ENCODE peak calls at places on chromosomes 3 and 15, in seven cellular contexts. A is lung, D is fibroblast of mammary gland, Z is AG04449, C is lower leg skin, Y is heart right ventricle, N is type B pancreatic cell. T is an unnamed sample.

GRCh38 chr3:57079221-57079831 is 18.9 kb downstream of the SPATA12 start:
- DNase-seq in D (no peak), Z (no peak), N (peak; percentile 71), C (peak; percentile 91), A (peak; percentile 30), Y (peak; percentile 19), T (no peak)

GRCh38 chr3:50140990-50141389 is 14.1 kb upstream of the SEMA3F start:
- DNase-seq in A (no peak), D (no peak), N (no peak), Y (no peak), Z (no peak), C (no peak), T (no peak)

GRCh38 chr3:70076394-70076793 is 76.9 kb downstream of the SAMMSON start:
- DNase-seq in D (no peak), C (no peak), Y (no peak), Z (no peak), A (no peak), N (no peak), T (no peak)

GRCh38 chr15:63218114-63218808 is 28.9 kb downstream of the RAB8B start:
- DNase-seq in D (peak; percentile 83), N (no peak), A (no peak), C (no peak), Z (no peak), Y (no peak), T (no peak)

GRCh38 chr15:96322401-96323249 is 7.9 kb upstream of the NR2F2 start:
- DNase-seq in N (peak; percentile 77), Y (peak; percentile 32), Z (no peak), A (no peak), D (peak; percentile 43), C (peak; percentile 85), T (no peak)

GRCh38 chr3:72487078-72487765 is 361.0 kb downstream of the SHQ1 start:
- DNase-seq in A (peak; percentile 84), D (peak; percentile 82), C (peak; percentile 96), N (no peak), Z (peak; percentile 60), Y (peak; percentile 26), T (no peak)

GRCh38 chr3:46372492-46373359 is 2.0 kb downstream of the CCR5 start:
- DNase-seq in C (no peak), A (no peak), Y (no peak), N (no peak), Z (no peak), D (peak; percentile 37), T (no peak)

GRCh38 chr3:63960048-63960711 is 48.0 kb upstream of the SCAANT1 start:
- DNase-seq in A (no peak), D (peak; percentile 81), C (no peak), N (no peak), Y (no peak), Z (no peak), T (no peak)

GRCh38 chr3:183868804-183869203 is 15.9 kb downstream of the PARL start:
- DNase-seq in A (no peak), N (no peak), Y (no peak), D (no peak), Z (no peak), C (no peak), T (no peak)

GRCh38 chr3:105752791-105753415 is 115.9 kb downstream of the CBLB start:
- DNase-seq in C (no peak), D (no peak), A (no peak), Z (no peak), Y (no peak), N (no peak), T (no peak)

GRCh38 chr3:142117052-142117451 is 32.3 kb downstream of the TFDP2 start:
- DNase-seq in Y (no peak), N (no peak), A (no peak), D (no peak), C (no peak), Z (no peak), T (no peak)

DNA sequence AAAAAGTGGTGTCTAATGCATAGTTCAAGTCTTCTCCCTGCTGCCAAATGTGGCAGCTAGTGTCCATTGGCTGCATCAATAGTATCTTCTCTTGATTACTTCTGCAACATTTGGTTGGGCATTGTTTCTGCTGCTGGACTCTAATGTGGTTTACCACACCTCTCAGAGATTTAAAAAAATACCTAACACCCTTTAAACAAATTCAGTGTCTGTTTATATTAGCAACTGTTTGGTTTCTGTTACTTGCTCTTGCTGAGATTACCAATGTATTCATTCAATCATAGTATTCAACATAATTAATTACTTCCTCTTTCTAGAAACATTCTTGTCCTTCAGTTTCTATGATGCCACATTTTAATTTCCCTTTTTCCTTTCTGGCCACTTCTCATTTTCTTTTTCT is 20.3 kb upstream of the NECTIN3 start:
- DNase-seq in N (no peak), Z (no peak), C (no peak), Y (no peak), A (no peak), D (no peak), T (no peak)
- TF ChIP-seq CTCF in N (no peak), Z (no peak), C (no peak), Y (no peak), A (no peak), D (no peak), T (no peak)

GRCh38 chr3:109018828-109019227 is 65.1 kb upstream of the GUCA1C start:
- DNase-seq in Z (no peak), Y (no peak), D (no peak), N (no peak), A (no peak), C (no peak), T (no peak)
- TF ChIP-seq CTCF in Z (no peak), Y (no peak), D (no peak), N (no peak), A (no peak), C (no peak), T (no peak)

GRCh38 chr15:31390777-31391486 is 64.3 kb downstream of the KLF13 start:
- DNase-seq in C (peak; percentile 82), A (peak; percentile 25), N (no peak), D (no peak), Z (no peak), Y (no peak), T (no peak)

GRCh38 chr15:31390029-31390428 is 63.4 kb downstream of the KLF13 start:
- DNase-seq in N (no peak), D (no peak), Y (no peak), A (peak; percentile 18), Z (no peak), C (peak; percentile 36), T (no peak)

GRCh38 chr15:31391687-31392671 is 65.3 kb downstream of the KLF13 start:
- DNase-seq in N (peak; percentile 73), A (peak; percentile 83), Y (peak; percentile 87), C (peak; percentile 99), Z (no peak), D (peak; percentile 66), T (peak; percentile 70)

GRCh38 chr15:31393441-31394091 is 66.9 kb downstream of the KLF13 start:
- DNase-seq in D (no peak), N (no peak), C (peak; percentile 88), Y (no peak), Z (no peak), A (no peak), T (no peak)

GRCh38 chr15:31392761-31393401 is 66.2 kb downstream of the KLF13 start:
- DNase-seq in A (no peak), N (peak; percentile 69), D (no peak), Y (no peak), Z (no peak), C (peak; percentile 90), T (no peak)
- TF ChIP-seq CTCF in A (no peak), N (no peak), D (no peak), Y (no peak), Z (no peak), C (no peak), T (no peak)

DNA sequence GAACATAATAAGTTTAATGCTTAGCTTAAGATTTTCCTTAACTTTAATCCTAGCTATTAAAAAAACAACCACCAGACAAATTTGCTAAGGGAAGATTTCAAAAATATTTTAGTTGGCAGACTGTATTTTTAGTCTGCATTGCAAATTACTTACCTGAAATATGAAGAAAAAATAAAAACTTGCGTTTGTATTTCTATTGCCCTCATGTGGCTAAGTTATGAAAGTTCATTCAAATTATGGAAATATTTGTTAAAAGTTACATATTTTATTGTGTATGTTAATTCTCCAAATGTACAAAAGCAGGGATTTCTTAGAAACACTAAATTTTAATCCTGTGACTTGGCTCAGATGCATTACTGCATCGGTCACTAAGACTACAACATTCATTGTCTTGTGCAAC is 15.0 kb downstream of the GTF2A2 start:
- DNase-seq in Y (no peak), D (no peak), N (no peak), C (no peak), Z (no peak), A (no peak), T (no peak)
- TF ChIP-seq CTCF in Y (no peak), D (no peak), N (peak; percentile 55), C (no peak), Z (no peak), A (no peak), T (no peak)

DNA sequence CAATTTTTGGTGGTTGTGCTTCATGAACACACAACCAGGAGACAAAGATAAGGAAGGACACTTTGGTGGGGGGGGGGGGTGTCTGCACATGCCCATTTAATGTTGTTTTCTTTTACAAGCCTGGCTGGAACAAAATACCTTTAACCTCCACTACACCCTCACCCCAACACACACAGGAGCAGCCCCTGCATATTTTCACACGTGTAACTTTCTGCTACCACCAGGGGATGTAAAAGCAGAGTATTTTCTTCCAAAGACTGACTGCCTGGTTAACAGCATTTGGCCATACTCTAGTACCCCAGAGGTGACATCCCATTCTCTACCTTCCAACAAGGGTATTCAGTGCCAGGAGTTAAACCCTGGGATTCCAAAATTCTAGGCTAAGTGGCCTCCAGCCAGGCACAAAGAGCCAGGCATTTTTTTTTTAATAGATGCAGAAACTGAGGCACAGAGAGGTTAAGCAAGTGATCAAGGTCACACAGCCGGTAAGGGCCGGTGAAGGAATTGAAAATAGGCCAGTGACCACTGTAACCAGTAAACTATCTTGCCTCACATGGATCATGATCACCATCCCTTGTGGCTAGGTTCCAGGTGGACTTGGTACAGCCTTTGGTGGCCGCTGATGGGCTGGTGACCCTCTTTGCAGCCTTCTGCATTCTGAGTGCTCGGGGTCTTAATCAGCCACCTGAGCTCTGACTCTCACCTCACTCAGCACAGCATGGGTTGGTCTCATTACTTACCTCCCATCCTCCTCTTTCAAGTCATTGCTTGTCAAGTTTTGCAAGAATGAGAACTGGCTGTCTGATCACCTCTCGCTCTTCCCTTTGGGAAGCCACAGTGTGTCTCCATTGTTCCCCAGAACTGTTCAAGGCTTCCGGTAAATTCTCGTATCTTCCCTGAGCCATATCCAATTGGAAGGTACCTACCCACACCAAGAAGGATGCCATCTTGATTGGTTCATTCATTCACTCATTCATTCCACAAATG is 20.4 kb downstream of the MAGI1 start:
- DNase-seq in D (no peak), Z (no peak), N (no peak), Y (no peak), C (no peak), A (no peak), T (no peak)
- TF ChIP-seq CTCF in D (no peak), Z (no peak), N (peak; percentile 44), Y (no peak), C (no peak), A (no peak), T (no peak)

T was measured in omental fat pad.